ENCODE peak calls at places on chromosomes 12 and 14, in eight cellular contexts. H, S, E, B, C, F, Q and Y are unnamed samples.
A peak's percentile ranks its signal among the peaks of the same experiment; 100 is the strongest.

GRCh38 chr12:64145226-64145625 is 76.9 kb downstream of the KICS2 start:
- DNase-seq in H (no peak), S (no peak), E (no peak), B (no peak), C (no peak), F (no peak), Q (no peak), Y (no peak)

GRCh38 chr12:93192878-93193277 is 184.8 kb upstream of the NUDT4 start:
- DNase-seq in H (no peak), S (no peak), E (no peak), B (no peak), C (no peak), F (no peak), Q (no peak), Y (no peak)

GRCh38 chr12:5882511-5883185 is 62.4 kb downstream of the ANO2 start:
- DNase-seq in H (no peak), S (no peak), E (no peak), B (no peak), C (no peak), F (no peak), Q (no peak), Y (no peak)

GRCh38 chr12:67517181-67517887 is 131.2 kb upstream of the DYRK2 start:
- DNase-seq in H (peak; percentile 81), S (peak; percentile 88), E (no peak), B (peak; percentile 29), C (peak; percentile 26), F (no peak), Q (peak; percentile 79), Y (peak; percentile 75)

GRCh38 chr14:35391388-35391710 is 13.2 kb downstream of the NFKBIA start:
- DNase-seq in H (no peak), S (no peak), E (no peak), B (no peak), C (no peak), F (no peak), Q (no peak), Y (no peak)

GRCh38 chr14:105879503-105879866 is 353.1 kb downstream of the TMEM121 start:
- DNase-seq in H (no peak), S (no peak), E (no peak), B (no peak), C (no peak), F (no peak), Q (no peak), Y (no peak)

GRCh38 chr12:123580772-123581171 is 3.6 kb upstream of the TMED2 start:
- DNase-seq in H (no peak), S (no peak), E (no peak), B (no peak), C (no peak), F (no peak), Q (no peak), Y (no peak)

GRCh38 chr12:14256139-14256538 is 109.3 kb upstream of the ATF7IP start:
- DNase-seq in H (peak; percentile 46), S (no peak), E (no peak), B (no peak), C (no peak), F (no peak), Q (peak; percentile 72), Y (no peak)

GRCh38 chr12:14970467-14970866 is 2.4 kb upstream of the PDE6H start:
- DNase-seq in H (no peak), S (no peak), E (no peak), B (no peak), C (no peak), F (no peak), Q (peak; percentile 23), Y (no peak)

GRCh38 chr14:54025661-54026060 is 69.0 kb upstream of the BMP4 start:
- DNase-seq in H (peak; percentile 15), S (no peak), E (no peak), B (no peak), C (no peak), F (no peak), Q (peak; percentile 68), Y (no peak)

GRCh38 chr12:75568387-75568786 is 57.0 kb upstream of the KRR1 start:
- DNase-seq in H (no peak), S (no peak), E (no peak), B (no peak), C (no peak), F (no peak), Q (no peak), Y (no peak)

GRCh38 chr12:130608132-130608531 is 108.0 kb downstream of the RIMBP2 start:
- DNase-seq in H (no peak), S (no peak), E (peak; percentile 42), B (no peak), C (no peak), F (no peak), Q (no peak), Y (no peak)

GRCh38 chr14:36553650-36554260 is 28.7 kb downstream of the NKX2-8 start:
- DNase-seq in H (peak; percentile 25), S (no peak), E (peak; percentile 8), B (no peak), C (peak; percentile 36), F (no peak), Q (peak; percentile 32), Y (no peak)

GRCh38 chr12:66268562-66268961 is 33.7 kb upstream of the HELB start:
- DNase-seq in H (no peak), S (no peak), E (no peak), B (no peak), C (no peak), F (no peak), Q (no peak), Y (no peak)

GRCh38 chr12:49730568-49731101 is 10.7 kb upstream of the TMBIM6 start:
- DNase-seq in H (no peak), S (no peak), E (no peak), B (no peak), C (no peak), F (no peak), Q (no peak), Y (no peak)

GRCh38 chr12:2856901-2857495 is at the start of gene TEX52:
- DNase-seq in H (no peak), S (no peak), E (no peak), B (no peak), C (no peak), F (no peak), Q (no peak), Y (no peak)

GRCh38 chr14:65304239-65304638 is 108.3 kb upstream of the FUT8 start:
- DNase-seq in H (no peak), S (no peak), E (no peak), B (no peak), C (no peak), F (no peak), Q (no peak), Y (no peak)